ENCODE peak calls at places on chromosomes 7 and 10, in four cellular contexts. A, X, B and T are unnamed samples.

GRCh38 chr10:80410578-80411145 is 2.3 kb downstream of the PRXL2A start:
- DNase-seq in A (no peak), X (no peak), B (peak; percentile 37), T (no peak)

GRCh38 chr10:27143686-27144085 is 10.5 kb downstream of the YME1L1 start:
- DNase-seq in A (no peak), X (no peak), B (no peak), T (no peak)

GRCh38 chr7:130303551-130303950 is 10.6 kb downstream of the CPA4 start:
- DNase-seq in A (no peak), X (no peak), B (no peak), T (no peak)

GRCh38 chr10:113382691-113383090 is 170.2 kb upstream of the HABP2 start:
- DNase-seq in A (no peak), X (no peak), B (no peak), T (no peak)

GRCh38 chr10:69952801-69953200 is 99.8 kb upstream of the MACROH2A2 start:
- DNase-seq in A (no peak), X (peak; percentile 66), B (no peak), T (no peak)

GRCh38 chr10:48527691-48528212 is 77.1 kb downstream of the ARHGAP22 start:
- DNase-seq in A (no peak), X (no peak), B (no peak), T (no peak)

GRCh38 chr7:68505721-68506120 is 1092.6 kb upstream of the AUTS2 start:
- DNase-seq in A (no peak), X (no peak), B (no peak), T (no peak)

GRCh38 chr7:150948791-150949251 is 29.3 kb downstream of the KCNH2 start:
- DNase-seq in A (no peak), X (no peak), B (no peak), T (no peak)

GRCh38 chr10:31604141-31604540 is 285.1 kb downstream of the ZEB1 start:
- DNase-seq in A (no peak), X (no peak), B (peak; percentile 95), T (no peak)

GRCh38 chr7:113394856-113395255 is 276.5 kb upstream of the SMIM30 start:
- DNase-seq in A (no peak), X (no peak), B (no peak), T (no peak)

GRCh38 chr7:55524558-55525310 is 47.6 kb downstream of the VOPP1 start:
- DNase-seq in A (no peak), X (no peak), B (no peak), T (no peak)

GRCh38 chr10:132516771-132517725 is 20.5 kb upstream of the INPP5A start:
- DNase-seq in A (no peak), X (peak; percentile 51), B (no peak), T (peak; percentile 76)

GRCh38 chr10:124946945-124947344 is 5.0 kb downstream of the ZRANB1 start:
- DNase-seq in A (peak; percentile 9), X (no peak), B (peak; percentile 23), T (no peak)

GRCh38 chr10:71847418-71847817 is 3.6 kb downstream of the PSAP start:
- DNase-seq in A (no peak), X (no peak), B (no peak), T (no peak)

GRCh38 chr10:43204394-43204942 is 62.4 kb downstream of the RASGEF1A start:
- DNase-seq in A (no peak), X (no peak), B (no peak), T (no peak)

GRCh38 chr7:82745117-82745516 is 301.5 kb upstream of the CACNA2D1 start:
- DNase-seq in A (no peak), X (no peak), B (no peak), T (no peak)